ENCODE peak calls at places on chromosomes 7 and 10, in six cellular contexts. E is neural progenitor cell, Y is astrocyte, V is colonic mucosa, J is endodermal cell, U is IMR-90. Z is an unnamed sample.

GRCh38 chr7:128915841-128916642 is 5.5 kb upstream of the KCP start:
- DNase-seq in E (no peak), Y (no peak), V (no peak), J (peak; percentile 66), U (no peak), Z (no peak)

GRCh38 chr10:86954681-86955500 is 2.5 kb downstream of the MMRN2 start:
- DNase-seq in E (no peak), Y (no peak), V (no peak), J (no peak), U (no peak), Z (no peak)

GRCh38 chr7:111763221-111763791 is 201.0 kb upstream of the IMMP2L start:
- DNase-seq in E (peak; percentile 69), Y (peak; percentile 28), V (no peak), J (peak; percentile 76), U (peak; percentile 71), Z (peak; percentile 62)

GRCh38 chr7:66741706-66742053 is 1.1 kb downstream of the RABGEF1 start:
- DNase-seq in E (peak; percentile 41), Y (peak; percentile 33), V (no peak), J (no peak), U (peak; percentile 35), Z (peak; percentile 40)

GRCh38 chr7:884191-885003 is 8.0 kb downstream of the GET4 start:
- DNase-seq in E (no peak), Y (no peak), V (no peak), J (no peak), U (no peak), Z (no peak)

GRCh38 chr10:116096501-116096900 is 176.5 kb downstream of the GFRA1 start:
- DNase-seq in E (no peak), Y (no peak), V (no peak), J (no peak), U (no peak), Z (no peak)

GRCh38 chr7:55129409-55130078 is 110.7 kb downstream of the EGFR start:
- DNase-seq in E (no peak), Y (peak; percentile 67), V (peak; percentile 59), J (no peak), U (peak; percentile 79), Z (peak; percentile 49)

GRCh38 chr7:29987821-29988317 is 1.7 kb downstream of the SCRN1 start:
- DNase-seq in E (peak; percentile 21), Y (peak; percentile 81), V (no peak), J (peak; percentile 64), U (peak; percentile 88), Z (no peak)

GRCh38 chr7:33836797-33837355 is 68.5 kb upstream of the BMPER start:
- DNase-seq in E (no peak), Y (no peak), V (no peak), J (peak; percentile 80), U (peak; percentile 60), Z (no peak)

GRCh38 chr10:79390551-79391229 is 43.4 kb downstream of the PPIF start:
- DNase-seq in E (no peak), Y (no peak), V (peak; percentile 21), J (peak; percentile 46), U (no peak), Z (no peak)

GRCh38 chr10:23340346-23340745 is 4.3 kb downstream of the C10orf67 start:
- DNase-seq in E (no peak), Y (no peak), V (no peak), J (no peak), U (no peak), Z (no peak)

GRCh38 chr7:43565786-43566185 is 17.1 kb upstream of the STK17A start:
- DNase-seq in E (no peak), Y (no peak), V (no peak), J (no peak), U (peak; percentile 37), Z (no peak)

GRCh38 chr10:127871631-127872010 is 21.1 kb downstream of the CLRN3 start:
- DNase-seq in E (no peak), Y (no peak), V (no peak), J (no peak), U (no peak), Z (no peak)

GRCh38 chr10:104045151-104046089 is 40.3 kb downstream of the COL17A1 start:
- DNase-seq in E (peak; percentile 88), Y (peak; percentile 44), V (peak; percentile 35), J (peak; percentile 92), U (peak; percentile 76), Z (peak; percentile 55)

GRCh38 chr7:155580367-155580766 is 34.0 kb upstream of the CNPY1 start:
- DNase-seq in E (no peak), Y (no peak), V (no peak), J (no peak), U (no peak), Z (no peak)

GRCh38 chr10:33492914-33493313 is 158.4 kb upstream of the NRP1 start:
- DNase-seq in E (no peak), Y (no peak), V (no peak), J (no peak), U (peak; percentile 26), Z (no peak)

GRCh38 chr7:115838829-115839228 is 191.7 kb downstream of the TFEC start:
- DNase-seq in E (no peak), Y (no peak), V (no peak), J (no peak), U (peak; percentile 50), Z (no peak)

GRCh38 chr7:142231716-142232115 is 26.1 kb downstream of the PRSS58 start:
- DNase-seq in E (peak; percentile 74), Y (no peak), V (no peak), J (peak; percentile 91), U (no peak), Z (no peak)

GRCh38 chr10:61608255-61609040 is 54.3 kb upstream of the CABCOCO1 start:
- DNase-seq in E (no peak), Y (peak; percentile 21), V (no peak), J (no peak), U (no peak), Z (no peak)

GRCh38 chr7:27214587-27214950 is 14.7 kb upstream of the HOXA13 start:
- DNase-seq in E (no peak), Y (no peak), V (no peak), J (peak; percentile 64), U (no peak), Z (no peak)

GRCh38 chr7:142329062-142329788 is 71.4 kb upstream of the PRSS58 start:
- DNase-seq in E (no peak), Y (no peak), V (no peak), J (no peak), U (no peak), Z (no peak)

GRCh38 chr7:71402684-71403083 is 270.7 kb downstream of the GALNT17 start:
- DNase-seq in E (no peak), Y (no peak), V (no peak), J (peak; percentile 53), U (no peak), Z (no peak)

GRCh38 chr10:728603-729002 is 39.1 kb upstream of the DIP2C start:
- DNase-seq in E (no peak), Y (no peak), V (no peak), J (no peak), U (no peak), Z (no peak)

DNA sequence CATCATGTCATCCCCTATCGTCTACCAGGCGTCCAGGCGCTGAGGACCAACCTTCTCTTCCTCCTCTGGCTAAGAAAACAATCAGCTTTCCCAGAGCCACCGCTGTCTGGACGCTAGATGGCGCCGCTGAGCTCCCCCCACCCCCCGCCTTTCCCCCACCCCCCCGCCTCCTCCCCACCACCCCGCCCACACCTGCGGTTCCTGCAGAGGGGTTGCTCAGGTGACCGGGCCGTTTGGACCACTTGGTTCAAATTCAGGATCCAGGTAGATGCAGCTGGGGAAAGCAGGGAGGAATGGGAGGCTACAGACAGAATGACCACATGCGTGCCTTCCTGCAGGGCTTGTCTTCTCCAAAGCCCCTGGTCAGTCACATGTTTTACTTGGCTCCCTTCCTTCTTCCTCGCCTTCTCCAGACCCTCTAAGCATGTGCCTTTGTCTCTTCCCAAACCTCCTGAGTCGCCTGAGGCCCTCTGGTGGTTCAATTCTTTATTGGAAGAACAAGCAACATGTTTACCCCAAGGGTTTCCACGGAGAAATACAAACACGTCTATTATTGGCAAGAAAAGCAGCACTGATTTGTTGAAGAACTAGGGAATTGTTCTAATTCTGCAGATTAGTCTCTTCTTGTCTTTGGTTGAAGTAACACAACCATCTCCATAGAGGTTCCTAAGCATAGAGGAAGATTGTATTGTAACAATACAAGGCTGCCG is 24.7 kb downstream of the AOC1 start:
- DNase-seq in E (peak; percentile 90), Y (peak; percentile 56), V (peak; percentile 77), J (peak; percentile 88), U (peak; percentile 64), Z (peak; percentile 83)
- H3K9ac ChIP-seq in E (no peak overlapping the region), Y (no peak overlapping the region), V (peak overlapping the region; percentile 31), J (peak overlapping the region; percentile 0), U (peak overlapping the region; percentile 38), Z (no peak overlapping the region)

GRCh38 chr7:31336202-31337035 is 4.1 kb downstream of the NEUROD6 start:
- DNase-seq in E (peak; percentile 45), Y (no peak), V (no peak), J (peak; percentile 88), U (no peak), Z (no peak)

GRCh38 chr7:31335889-31336201 is 4.7 kb downstream of the NEUROD6 start:
- DNase-seq in E (no peak), Y (no peak), V (no peak), J (no peak), U (no peak), Z (no peak)

GRCh38 chr7:31343516-31344305 is 3.2 kb upstream of the NEUROD6 start:
- DNase-seq in E (no peak), Y (no peak), V (no peak), J (no peak), U (no peak), Z (no peak)

GRCh38 chr7:31335161-31335888 is 5.2 kb downstream of the NEUROD6 start:
- DNase-seq in E (no peak), Y (no peak), V (no peak), J (peak; percentile 51), U (no peak), Z (no peak)

DNA sequence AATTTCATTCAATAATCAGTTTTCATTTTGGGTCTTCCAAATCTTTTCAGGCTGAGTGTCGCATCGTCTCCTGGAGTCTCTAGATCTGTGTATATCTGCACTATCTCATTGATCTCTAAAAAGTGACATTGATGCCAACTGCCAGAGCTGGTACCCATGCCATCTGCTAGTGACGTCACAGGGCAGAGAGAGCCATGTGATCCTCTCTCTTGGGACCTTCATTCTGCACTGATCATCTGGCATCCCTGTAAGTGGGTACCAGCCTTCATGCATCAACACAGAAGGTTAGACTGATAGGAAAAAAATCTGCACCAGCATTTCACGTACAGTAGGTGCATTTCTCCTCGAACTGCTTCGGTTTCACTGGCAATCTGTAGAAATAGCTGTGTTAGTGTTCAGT is at the start of gene NEUROD6:
- DNase-seq in E (no peak), Y (no peak), V (no peak), J (no peak), U (no peak), Z (no peak)
- H3K9ac ChIP-seq in E (no peak within 1 kb of the TSS), Y (no peak within 1 kb of the TSS), V (no peak within 1 kb of the TSS), J (no peak within 1 kb of the TSS), U (no peak within 1 kb of the TSS), Z (no peak within 1 kb of the TSS)

DNA sequence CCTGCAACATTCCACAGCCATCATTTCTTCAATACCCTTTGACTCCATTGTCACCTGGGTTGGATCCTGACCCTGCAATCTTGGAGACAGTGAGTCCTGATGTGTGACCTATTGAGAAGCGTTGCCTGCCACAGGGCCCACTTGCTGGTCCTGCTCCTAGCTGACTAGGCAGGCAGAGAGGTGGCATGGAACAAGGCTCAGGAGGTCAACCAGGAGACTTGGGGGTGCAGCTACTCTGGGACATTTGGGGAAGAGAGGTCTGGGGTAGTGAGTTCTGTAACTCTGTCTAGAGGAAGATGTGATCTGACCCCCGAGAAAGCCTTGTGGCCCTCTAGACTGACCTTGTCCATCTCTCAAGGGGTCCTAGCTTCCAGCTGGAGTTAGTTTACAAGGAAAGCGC is 1.8 kb downstream of the ZMIZ2 start:
- DNase-seq in E (no peak), Y (no peak), V (no peak), J (no peak), U (no peak), Z (no peak)
- H3K9ac ChIP-seq in E (no peak overlapping the region), Y (no peak overlapping the region), V (peak overlapping the region; percentile 69), J (no peak overlapping the region), U (no peak overlapping the region), Z (no peak overlapping the region)

GRCh38 chr10:110486680-110487410 is 10.9 kb upstream of the DUSP5 start:
- DNase-seq in E (no peak), Y (no peak), V (no peak), J (no peak), U (no peak), Z (no peak)
- H3K9ac ChIP-seq in E (no peak overlapping the region), Y (no peak overlapping the region), V (no peak overlapping the region), J (no peak overlapping the region), U (no peak overlapping the region), Z (peak overlapping the region; percentile 52)